ENCODE peak calls at places on chromosomes 6 and 20, in eight cellular contexts. L, K, S, Z, D, Q, X and H are unnamed samples.

GRCh38 chr6:132623446-132623845 is 629 bp downstream of the TAAR2 start:
- DNase-seq in Q (no peak), L (no peak), Z (no peak), D (no peak), S (no peak), X (no peak), K (no peak), H (no peak)

GRCh38 chr6:166707045-166707444 is 80.0 kb upstream of the RPS6KA2 start:
- DNase-seq in L (no peak), Z (peak), Q (peak), D (peak), S (peak), X (no peak), K (peak), H (no peak)

GRCh38 chr20:46814366-46815232 is 80.0 kb upstream of the EYA2 start:
- DNase-seq in Z (no peak), D (no peak), K (no peak), L (no peak), X (no peak), S (peak), Q (peak), H (no peak)

GRCh38 chr6:15626160-15626559 is 36.7 kb downstream of the DTNBP1 start:
- DNase-seq in L (no peak), X (no peak), S (no peak), Q (no peak), K (no peak), Z (no peak), D (no peak), H (no peak)

GRCh38 chr20:63534427-63534830 is 2.7 kb downstream of the PTK6 start:
- DNase-seq in Q (no peak), K (no peak), S (no peak), L (no peak), X (no peak), D (no peak), Z (no peak), H (no peak)

GRCh38 chr6:2739335-2739734 is 11.4 kb downstream of the MYLK4 start:
- DNase-seq in D (no peak), K (no peak), L (no peak), S (peak), Q (peak), X (no peak), Z (peak), H (no peak)

GRCh38 chr6:53044071-53044470 is 21.1 kb upstream of the FBXO9 start:
- DNase-seq in X (no peak), S (no peak), Z (no peak), Q (no peak), L (no peak), K (no peak), D (no peak), H (no peak)

GRCh38 chr6:158361961-158362634 is 49.8 kb downstream of the TULP4 start:
- DNase-seq in Q (no peak), D (no peak), L (no peak), S (no peak), K (no peak), X (no peak), Z (no peak), H (no peak)

GRCh38 chr6:121682666-121683065 is 247.2 kb downstream of the GJA1 start:
- DNase-seq in D (no peak), K (no peak), L (no peak), Q (no peak), Z (no peak), S (no peak), X (no peak), H (no peak)

GRCh38 chr6:33620158-33620583 is 951 bp upstream of the ITPR3 start:
- DNase-seq in K (peak), Q (no peak), Z (peak), X (no peak), S (no peak), D (peak), L (no peak), H (no peak)
- TF ChIP-seq EP300 in K (no peak), Q (no peak), Z (no peak), X (no peak), S (no peak), D (no peak), L (no peak), H (no peak)

GRCh38 chr6:34981951-34982350 is 92.9 kb downstream of the ANKS1A start:
- DNase-seq in S (no peak), D (no peak), Z (peak), L (no peak), X (no peak), Q (peak), K (no peak), H (no peak)
- TF ChIP-seq EP300 in S (no peak), D (no peak), Z (no peak), L (no peak), X (no peak), Q (no peak), K (no peak), H (no peak)

GRCh38 chr6:48078092-48078491 is 32.9 kb downstream of the PTCHD4 start:
- DNase-seq in Q (no peak), K (no peak), X (no peak), Z (no peak), S (no peak), D (no peak), L (no peak), H (no peak)
- TF ChIP-seq EP300 in Q (no peak), K (no peak), X (no peak), Z (no peak), S (no peak), D (no peak), L (no peak), H (no peak)

DNA sequence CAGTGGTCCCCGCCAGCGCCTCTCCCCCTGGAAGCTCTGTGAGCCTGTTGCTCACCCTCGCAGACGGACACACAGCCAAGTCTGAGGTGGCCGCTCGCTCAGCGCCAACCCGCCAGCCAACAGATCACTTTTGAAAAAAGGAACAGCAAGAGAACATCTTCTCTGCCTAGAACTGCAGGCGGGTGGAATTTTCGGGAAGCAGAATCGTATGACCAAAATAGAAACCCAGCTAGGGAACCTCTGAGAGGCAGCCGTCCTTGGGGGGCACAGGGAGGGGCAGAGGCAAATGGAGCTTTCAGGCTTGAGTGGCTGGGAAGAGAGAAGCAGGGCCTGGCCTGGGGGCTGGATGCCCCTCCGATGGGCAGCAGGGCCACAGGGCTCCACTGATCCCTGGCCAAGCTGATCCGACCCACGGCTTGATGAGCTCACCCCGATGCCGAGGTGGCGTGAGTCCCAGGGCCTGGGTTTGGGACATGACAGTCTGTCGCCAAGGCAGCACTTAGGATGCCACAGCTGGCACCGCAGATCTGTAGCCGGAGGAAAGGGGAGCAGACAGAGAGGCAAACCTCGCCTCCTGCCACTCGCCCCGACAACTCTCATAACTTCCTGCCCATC is 9.8 kb downstream of the NFATC2 start:
- DNase-seq in Q (no peak), X (no peak), Z (no peak), S (no peak), D (peak), K (peak), L (no peak), H (no peak)
- TF ChIP-seq EP300 in Q (no peak), X (no peak), Z (no peak), S (no peak), D (no peak), K (no peak), L (no peak), H (no peak)

DNA sequence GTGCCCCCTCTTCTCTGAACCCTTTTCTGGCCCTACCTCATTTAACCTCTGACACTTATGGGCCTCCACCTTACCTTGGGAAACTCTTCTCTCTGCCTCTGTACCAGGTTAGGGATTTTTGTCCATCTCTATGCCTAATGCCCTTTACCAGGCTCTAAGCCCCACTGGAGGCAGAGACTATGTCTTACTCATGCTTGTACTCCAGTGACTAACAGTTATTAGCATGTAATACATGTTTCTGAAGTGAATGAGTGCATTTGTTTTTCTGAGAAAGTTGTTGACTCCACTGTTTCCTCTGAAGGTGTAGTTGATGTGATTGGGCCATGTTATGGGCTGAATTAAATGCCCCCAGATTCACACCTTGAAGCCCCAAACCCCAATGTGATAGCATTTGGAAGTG is 234.3 kb downstream of the PACRG start:
- DNase-seq in K (no peak), L (no peak), Z (no peak), D (no peak), S (no peak), X (no peak), Q (no peak), H (no peak)
- TF ChIP-seq EP300 in K (no peak), L (no peak), Z (no peak), D (no peak), S (no peak), X (no peak), Q (no peak), H (no peak)

DNA sequence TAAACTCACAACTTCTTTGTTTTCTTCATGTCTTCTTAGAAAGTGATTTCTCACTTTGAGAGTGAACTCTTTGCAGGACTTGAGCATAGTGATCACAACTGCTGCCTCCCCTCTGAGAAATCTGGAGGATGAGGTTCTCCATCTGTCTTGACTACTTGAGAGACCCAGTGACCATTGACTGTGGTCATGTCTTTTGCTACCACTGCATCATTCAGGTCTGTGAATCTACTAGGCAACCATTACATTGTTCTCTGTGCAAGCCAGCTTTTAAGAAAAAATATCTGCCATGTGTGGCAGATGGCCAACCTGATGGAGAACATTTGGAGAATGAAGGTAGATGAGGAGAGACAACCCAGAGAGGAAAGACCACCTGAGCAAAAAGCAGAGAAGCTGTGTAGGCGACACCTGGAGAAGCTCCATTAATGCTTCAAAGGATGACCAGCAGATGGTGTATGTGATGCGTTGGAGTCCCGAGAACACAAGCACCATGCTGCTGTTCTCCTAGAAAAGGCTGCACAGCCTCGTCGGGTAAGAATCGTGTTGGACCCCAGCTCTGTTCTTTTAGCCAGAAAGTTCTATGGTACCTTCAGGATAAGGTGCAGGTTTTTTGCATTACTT is 25.1 kb upstream of the TRIM26 start:
- DNase-seq in Z (peak), D (no peak), K (no peak), X (no peak), L (no peak), S (peak), Q (peak), H (no peak)
- TF ChIP-seq EP300 in Z (no peak), D (no peak), K (no peak), X (no peak), L (no peak), S (no peak), Q (no peak), H (no peak)